ENCODE peak calls at places on chromosomes 3 and 15, in seven cellular contexts. W is HepG2, F is HCT116, B is T47D, Q is K562, U is H1, A is GM12878. M is an unnamed sample.

GRCh38 chr3:48268381-48268935 is 27.6 kb downstream of the ZNF589 start:
- DNase-seq in F (no peak), W (no peak), A (peak), B (no peak), Q (no peak), U (no peak), M (no peak)

GRCh38 chr15:41828747-41829270 is 917 bp downstream of the JMJD7 start:
- DNase-seq in U (no peak), Q (no peak), W (no peak), A (no peak), F (no peak), B (no peak), M (no peak)

GRCh38 chr3:68479779-68480178 is 452.6 kb downstream of the TAFA4 start:
- DNase-seq in U (no peak), Q (no peak), A (no peak), B (no peak), W (no peak), F (no peak), M (no peak)

GRCh38 chr3:126186749-126187148 is 6.4 kb upstream of the ALDH1L1 start:
- DNase-seq in B (no peak), U (no peak), A (no peak), F (no peak), Q (no peak), W (no peak), M (no peak)

GRCh38 chr3:170476291-170476690 is 57.6 kb downstream of the CLDN11 start:
- DNase-seq in B (no peak), U (no peak), Q (no peak), F (no peak), W (no peak), A (no peak), M (no peak)

GRCh38 chr15:77035584-77035983 is 35.3 kb downstream of the TSPAN3 start:
- DNase-seq in W (no peak), F (no peak), U (no peak), B (no peak), A (no peak), Q (no peak), M (peak)

GRCh38 chr15:84992157-84992940 is 10.7 kb downstream of the PDE8A start:
- DNase-seq in A (no peak), U (no peak), Q (peak), B (no peak), F (peak), W (peak), M (no peak)

GRCh38 chr3:38281895-38282686 is at the start of gene SLC22A14:
- DNase-seq in A (no peak), B (no peak), W (peak), U (peak), F (no peak), Q (peak), M (no peak)

GRCh38 chr3:108215876-108216275 is 6.3 kb downstream of the IFT57 start:
- DNase-seq in U (no peak), B (no peak), F (no peak), A (no peak), Q (no peak), W (no peak), M (no peak)

GRCh38 chr3:13020159-13020558 is 53.1 kb downstream of the IQSEC1 start:
- DNase-seq in A (no peak), U (no peak), B (no peak), F (no peak), W (no peak), Q (no peak), M (no peak)

GRCh38 chr3:5756443-5756842 is 568.9 kb downstream of the EDEM1 start:
- DNase-seq in A (no peak), B (no peak), Q (no peak), F (no peak), U (no peak), W (no peak), M (no peak)

GRCh38 chr3:94862703-94863102 is 799.8 kb downstream of the NSUN3 start:
- DNase-seq in W (peak), Q (peak), A (no peak), U (no peak), F (no peak), B (peak), M (peak)

GRCh38 chr3:100781311-100781710 is 72.0 kb downstream of the TFG start:
- DNase-seq in U (no peak), A (no peak), W (no peak), Q (no peak), F (no peak), B (no peak), M (no peak)

GRCh38 chr3:18652781-18653180 is 227.6 kb upstream of the SATB1 start:
- DNase-seq in U (no peak), B (no peak), W (no peak), F (no peak), A (no peak), Q (no peak), M (no peak)

GRCh38 chr3:19213608-19214220 is 65.4 kb downstream of the KCNH8 start:
- DNase-seq in A (no peak), W (peak), B (no peak), F (no peak), U (no peak), Q (peak), M (no peak)

GRCh38 chr15:62248277-62248974 is 83.3 kb upstream of the C2CD4B start:
- DNase-seq in W (no peak), F (no peak), A (no peak), Q (no peak), U (no peak), B (no peak), M (no peak)

GRCh38 chr3:14516738-14517345 is 23.3 kb downstream of the GRIP2 start:
- DNase-seq in B (no peak), U (no peak), W (no peak), Q (no peak), A (no peak), F (no peak), M (no peak)

GRCh38 chr3:32077260-32078084 is 28.9 kb upstream of the GPD1L start:
- DNase-seq in U (no peak), Q (no peak), A (no peak), B (no peak), W (peak), F (no peak), M (no peak)

GRCh38 chr15:92033723-92034122 is 180.2 kb downstream of the SLCO3A1 start:
- DNase-seq in B (no peak), F (no peak), Q (no peak), A (no peak), U (no peak), W (no peak), M (no peak)

GRCh38 chr15:43187544-43188155 is 2.4 kb downstream of the CCNDBP1 start:
- DNase-seq in Q (peak), A (no peak), U (no peak), F (peak), W (peak), B (peak), M (peak)

GRCh38 chr3:45987368-45988099 is 8.1 kb downstream of the FYCO1 start:
- DNase-seq in F (no peak), Q (no peak), B (no peak), W (peak), U (no peak), A (no peak), M (no peak)

GRCh38 chr3:45021524-45021923 is 4.6 kb upstream of the CLEC3B start:
- DNase-seq in A (no peak), U (no peak), Q (no peak), F (no peak), W (no peak), B (no peak), M (no peak)

GRCh38 chr3:187550446-187550845 is 119.7 kb downstream of the SST start:
- DNase-seq in W (no peak), Q (no peak), U (no peak), F (no peak), A (no peak), B (no peak), M (no peak)
- TF ChIP-seq JUND in W (no peak), Q (no peak), U (no peak), F (no peak), A (no peak), B (no peak), M (no peak)

GRCh38 chr15:64717130-64717529 is 58.3 kb downstream of the RBPMS2 start:
- DNase-seq in W (no peak), B (no peak), U (no peak), Q (no peak), F (no peak), A (no peak), M (no peak)
- TF ChIP-seq JUND in W (no peak), B (no peak), U (no peak), Q (no peak), F (no peak), A (no peak), M (no peak)

DNA sequence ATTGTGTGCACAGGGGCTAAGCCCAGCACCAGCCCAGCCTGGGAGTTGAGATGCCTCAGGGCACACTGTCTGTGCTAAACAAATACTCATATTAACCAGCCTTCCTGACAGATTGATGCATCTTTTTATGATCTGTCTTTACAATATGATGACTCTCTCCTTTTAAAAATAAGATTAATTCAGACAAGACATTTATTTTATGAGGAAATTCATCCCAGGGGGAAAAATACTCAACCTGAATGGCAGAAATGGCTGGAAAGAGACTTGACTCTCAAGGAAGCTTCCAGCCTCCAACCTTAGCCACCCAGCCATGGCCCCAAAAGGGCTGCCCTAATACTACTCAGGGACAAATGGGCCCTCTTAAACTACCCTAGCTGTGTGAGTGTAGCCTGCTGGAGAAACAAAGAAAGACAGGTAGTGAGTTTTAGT is 46.9 kb downstream of the NOX5 start:
- DNase-seq in A (no peak), Q (no peak), W (no peak), B (no peak), U (no peak), F (no peak), M (peak)
- TF ChIP-seq JUND in A (no peak), Q (no peak), W (no peak), B (no peak), U (no peak), F (no peak), M (no peak)

GRCh38 chr3:61667417-61668213 is 106.2 kb downstream of the PTPRG start:
- DNase-seq in W (no peak), Q (no peak), B (no peak), U (no peak), A (no peak), F (no peak), M (no peak)
- TF ChIP-seq JUND in W (no peak), Q (no peak), B (no peak), U (no peak), A (no peak), F (no peak), M (no peak)

GRCh38 chr15:29687939-29688884 is 134.1 kb downstream of the TJP1 start:
- DNase-seq in Q (no peak), B (no peak), U (no peak), A (no peak), F (no peak), W (no peak), M (peak)
- TF ChIP-seq JUND in Q (no peak), B (no peak), U (no peak), A (no peak), F (no peak), W (no peak), M (no peak)

DNA sequence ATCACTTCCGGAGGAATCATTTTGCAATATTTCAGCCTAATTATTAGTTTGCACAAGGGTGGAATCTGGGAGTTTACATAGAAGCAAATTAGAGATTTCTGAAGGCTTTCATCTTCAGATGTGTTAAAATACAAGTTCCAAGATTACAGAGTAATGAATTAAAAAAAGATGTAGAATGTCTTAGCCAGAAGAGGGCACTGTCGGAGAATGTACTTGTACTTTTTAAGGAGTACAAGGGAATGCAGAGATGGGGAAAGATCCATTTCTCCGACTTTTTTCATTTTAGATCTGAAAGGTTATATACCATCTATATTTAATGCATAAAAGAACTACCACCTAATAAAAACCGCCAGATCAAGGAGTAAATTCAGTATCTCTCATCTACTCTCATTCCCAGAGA is 43.1 kb upstream of the WDR5B start:
- DNase-seq in Q (peak), A (no peak), U (no peak), B (no peak), W (no peak), F (peak), M (no peak)
- TF ChIP-seq JUND in Q (no peak), A (no peak), U (no peak), B (no peak), W (no peak), F (no peak), M (no peak)

DNA sequence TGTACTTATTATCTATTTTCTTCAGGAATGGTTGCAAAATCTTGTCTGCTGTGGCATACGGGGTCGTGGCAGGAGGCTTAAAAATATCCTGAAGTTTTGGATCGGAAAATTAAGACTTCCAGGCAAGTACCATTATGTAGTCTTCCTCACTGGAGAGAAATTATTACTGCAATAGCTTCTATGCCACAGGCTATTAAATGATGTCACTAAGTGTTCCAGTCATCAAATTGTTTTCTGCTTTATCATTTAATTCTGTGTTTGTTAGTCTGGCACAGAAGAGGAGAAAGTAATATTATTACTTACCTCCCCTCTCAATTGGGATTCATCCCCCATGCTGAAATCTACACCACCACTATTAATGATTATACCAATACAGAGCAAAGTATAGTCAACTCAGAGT is 378.2 kb upstream of the ALCAM start:
- DNase-seq in B (no peak), A (no peak), U (no peak), Q (no peak), W (no peak), F (no peak), M (no peak)
- TF ChIP-seq JUND in B (no peak), A (no peak), U (no peak), Q (no peak), W (no peak), F (no peak), M (no peak)

DNA sequence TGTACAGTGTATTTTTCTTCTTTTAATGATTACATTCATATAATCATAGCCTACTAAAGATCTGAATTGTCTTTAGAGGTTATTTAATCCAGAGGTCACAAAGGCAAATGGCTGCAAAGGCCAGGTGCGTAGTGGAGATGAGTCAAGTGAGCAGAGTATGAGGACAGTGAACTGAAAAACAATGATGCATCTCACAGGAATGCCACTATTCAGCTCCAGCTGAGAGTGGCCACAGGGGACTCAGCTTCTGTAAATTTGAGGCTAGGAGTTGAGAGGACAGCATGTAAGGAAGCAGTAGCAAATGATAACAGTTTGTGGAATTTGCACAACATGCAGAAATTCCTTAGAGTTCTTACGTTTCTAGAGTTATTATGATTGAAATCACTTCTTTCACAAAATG is 50.4 kb downstream of the COL6A5 start:
- DNase-seq in U (peak), F (peak), W (peak), A (no peak), Q (no peak), B (no peak), M (no peak)
- TF ChIP-seq JUND in U (peak), F (peak), W (no peak), A (no peak), Q (no peak), B (no peak), M (no peak)

M was measured in SK-N-SH.